ENCODE peak calls at places on chromosomes 16 and 17, in nine cellular contexts. One of them, this sample, is unnamed.

GRCh38 chr16:72736074-72736473 is 311.9 kb downstream of the ZFHX3 start:
- DNase-seq in thyroid gland: peak
- DNase-seq in tibial nerve: no peak
- DNase-seq in Peyer's patch: no peak
- DNase-seq in erythroblast: no peak
- DNase-seq in transverse colon: no peak
- DNase-seq in stomach: no peak
- DNase-seq in ovary: no peak
- DNase-seq in uterus: no peak
- DNase-seq in this sample: no peak

GRCh38 chr17:79670537-79671386 is 59.9 kb upstream of the RBFOX3 start:
- DNase-seq in erythroblast: no peak
- DNase-seq in ovary: no peak
- DNase-seq in Peyer's patch: no peak
- DNase-seq in tibial nerve: no peak
- DNase-seq in transverse colon: no peak
- DNase-seq in thyroid gland: no peak
- DNase-seq in uterus: peak
- DNase-seq in stomach: no peak
- DNase-seq in this sample: no peak

GRCh38 chr16:89364603-89365002 is 125.8 kb downstream of the ANKRD11 start:
- DNase-seq in erythroblast: no peak
- DNase-seq in ovary: peak
- DNase-seq in thyroid gland: no peak
- DNase-seq in Peyer's patch: no peak
- DNase-seq in uterus: no peak
- DNase-seq in stomach: peak
- DNase-seq in tibial nerve: no peak
- DNase-seq in transverse colon: no peak
- DNase-seq in this sample: no peak

GRCh38 chr17:10699861-10700260 is 2.5 kb downstream of the ADPRM start:
- DNase-seq in erythroblast: no peak
- DNase-seq in ovary: no peak
- DNase-seq in uterus: no peak
- DNase-seq in transverse colon: no peak
- DNase-seq in stomach: no peak
- DNase-seq in tibial nerve: no peak
- DNase-seq in Peyer's patch: no peak
- DNase-seq in thyroid gland: no peak
- DNase-seq in this sample: no peak

GRCh38 chr17:77110006-77110374 is 30.8 kb upstream of the SEC14L1 start:
- DNase-seq in erythroblast: no peak
- DNase-seq in stomach: no peak
- DNase-seq in ovary: no peak
- DNase-seq in transverse colon: no peak
- DNase-seq in uterus: no peak
- DNase-seq in tibial nerve: no peak
- DNase-seq in thyroid gland: peak
- DNase-seq in Peyer's patch: no peak
- DNase-seq in this sample: no peak

GRCh38 chr16:51236583-51236982 is 85.5 kb upstream of the SALL1 start:
- DNase-seq in tibial nerve: no peak
- DNase-seq in ovary: no peak
- DNase-seq in uterus: no peak
- DNase-seq in erythroblast: no peak
- DNase-seq in thyroid gland: no peak
- DNase-seq in transverse colon: no peak
- DNase-seq in stomach: no peak
- DNase-seq in Peyer's patch: no peak
- DNase-seq in this sample: no peak

GRCh38 chr16:82004651-82005490 is 6.4 kb downstream of the SDR42E1 start:
- DNase-seq in transverse colon: no peak
- DNase-seq in uterus: no peak
- DNase-seq in thyroid gland: no peak
- DNase-seq in tibial nerve: no peak
- DNase-seq in erythroblast: no peak
- DNase-seq in ovary: no peak
- DNase-seq in Peyer's patch: no peak
- DNase-seq in stomach: no peak
- DNase-seq in this sample: no peak

GRCh38 chr17:32746698-32747097 is 130.2 kb downstream of the MYO1D start:
- DNase-seq in ovary: no peak
- DNase-seq in erythroblast: no peak
- DNase-seq in Peyer's patch: no peak
- DNase-seq in thyroid gland: no peak
- DNase-seq in uterus: no peak
- DNase-seq in stomach: no peak
- DNase-seq in tibial nerve: no peak
- DNase-seq in transverse colon: no peak
- DNase-seq in this sample: no peak

GRCh38 chr17:29214215-29215146 is 32.2 kb upstream of the CRYBA1 start:
- DNase-seq in transverse colon: no peak
- DNase-seq in uterus: no peak
- DNase-seq in erythroblast: no peak
- DNase-seq in thyroid gland: no peak
- DNase-seq in Peyer's patch: no peak
- DNase-seq in stomach: no peak
- DNase-seq in tibial nerve: no peak
- DNase-seq in ovary: no peak
- DNase-seq in this sample: no peak

GRCh38 chr16:28924399-28924761 is 658 bp downstream of the RABEP2 start:
- DNase-seq in stomach: no peak
- DNase-seq in uterus: no peak
- DNase-seq in tibial nerve: no peak
- DNase-seq in erythroblast: no peak
- DNase-seq in ovary: no peak
- DNase-seq in transverse colon: peak
- DNase-seq in Peyer's patch: no peak
- DNase-seq in thyroid gland: no peak
- DNase-seq in this sample: no peak

GRCh38 chr17:82909322-82909904 is 69.6 kb upstream of the ZNF750 start:
- DNase-seq in tibial nerve: no peak
- DNase-seq in uterus: no peak
- DNase-seq in thyroid gland: no peak
- DNase-seq in transverse colon: peak
- DNase-seq in erythroblast: peak
- DNase-seq in Peyer's patch: no peak
- DNase-seq in stomach: peak
- DNase-seq in ovary: no peak
- DNase-seq in this sample: no peak

GRCh38 chr17:78490673-78491072 is 86.5 kb downstream of the DNAH17 start:
- DNase-seq in tibial nerve: no peak
- DNase-seq in ovary: no peak
- DNase-seq in stomach: no peak
- DNase-seq in Peyer's patch: no peak
- DNase-seq in erythroblast: no peak
- DNase-seq in thyroid gland: no peak
- DNase-seq in transverse colon: no peak
- DNase-seq in uterus: no peak
- DNase-seq in this sample: no peak

GRCh38 chr16:57649846-57650245 is 18.3 kb upstream of the ADGRG3 start:
- DNase-seq in uterus: no peak
- DNase-seq in erythroblast: no peak
- DNase-seq in thyroid gland: no peak
- DNase-seq in stomach: no peak
- DNase-seq in ovary: no peak
- DNase-seq in Peyer's patch: no peak
- DNase-seq in tibial nerve: no peak
- DNase-seq in transverse colon: no peak
- DNase-seq in this sample: no peak

DNA sequence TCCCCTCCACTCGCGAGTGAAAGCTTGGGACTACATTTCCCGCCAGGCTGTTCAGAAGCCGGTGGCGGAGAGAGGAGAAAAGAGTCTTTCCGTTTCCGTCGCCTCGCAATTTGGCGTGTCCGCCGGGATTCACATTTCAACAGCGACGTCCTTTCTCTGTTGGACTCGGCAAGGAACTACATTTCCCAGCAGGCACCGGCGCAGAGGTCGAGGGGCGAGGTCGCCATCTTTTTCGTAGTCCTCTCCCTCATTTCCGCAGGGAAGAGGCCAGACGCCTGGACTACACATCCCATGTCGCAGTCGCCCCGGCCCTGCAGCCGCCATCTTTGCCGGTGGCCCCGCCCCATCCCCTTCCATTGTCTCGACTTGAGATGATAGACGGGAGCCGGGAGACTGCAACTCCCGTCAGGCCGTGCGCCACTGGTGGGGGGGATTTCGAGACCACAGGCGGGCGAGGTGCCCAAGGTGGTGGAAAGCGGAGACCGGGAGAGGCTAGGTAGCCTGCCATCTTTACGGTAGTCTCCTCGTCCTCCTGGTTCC is 882 bp upstream of the FBXL19 start:
- DNase-seq in erythroblast: peak
- DNase-seq in thyroid gland: peak
- DNase-seq in ovary: peak
- DNase-seq in tibial nerve: peak
- DNase-seq in transverse colon: peak
- DNase-seq in stomach: peak
- DNase-seq in Peyer's patch: peak
- DNase-seq in uterus: peak
- DNase-seq in this sample: peak
- TF ChIP-seq POLR2A in erythroblast: no peak
- TF ChIP-seq POLR2A in thyroid gland: no peak
- TF ChIP-seq POLR2A in ovary: no peak
- TF ChIP-seq POLR2A in tibial nerve: no peak
- TF ChIP-seq POLR2A in transverse colon: no peak
- TF ChIP-seq POLR2A in stomach: no peak
- TF ChIP-seq POLR2A in Peyer's patch: peak
- TF ChIP-seq POLR2A in uterus: no peak
- TF ChIP-seq POLR2A in this sample: no peak

DNA sequence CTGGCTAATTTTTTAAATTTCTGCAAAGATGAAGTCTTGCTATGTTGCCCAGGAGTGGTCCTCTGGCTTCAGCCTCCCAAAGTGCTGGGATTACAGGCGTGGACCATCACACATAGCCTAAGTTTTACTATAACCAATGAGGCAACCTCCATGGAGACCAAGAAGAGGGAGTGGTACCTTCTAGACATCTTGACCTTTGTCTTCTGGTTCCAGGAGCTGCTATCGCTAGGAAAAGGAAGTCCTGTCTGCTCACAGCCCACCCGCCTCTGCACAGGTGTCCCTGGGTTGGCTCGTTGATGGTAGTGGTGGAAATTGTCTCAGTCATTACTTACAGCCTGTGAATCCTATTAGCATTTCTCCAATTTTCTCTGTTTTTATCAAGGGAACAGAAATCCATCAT is 169.7 kb downstream of the PRKCA start:
- DNase-seq in Peyer's patch: no peak
- DNase-seq in erythroblast: no peak
- DNase-seq in uterus: no peak
- DNase-seq in transverse colon: no peak
- DNase-seq in tibial nerve: no peak
- DNase-seq in ovary: no peak
- DNase-seq in stomach: no peak
- DNase-seq in thyroid gland: no peak
- DNase-seq in this sample: no peak
- TF ChIP-seq POLR2A in Peyer's patch: no peak
- TF ChIP-seq POLR2A in erythroblast: no peak
- TF ChIP-seq POLR2A in uterus: no peak
- TF ChIP-seq POLR2A in transverse colon: no peak
- TF ChIP-seq POLR2A in tibial nerve: no peak
- TF ChIP-seq POLR2A in ovary: no peak
- TF ChIP-seq POLR2A in stomach: no peak
- TF ChIP-seq POLR2A in thyroid gland: no peak
- TF ChIP-seq POLR2A in this sample: no peak

DNA sequence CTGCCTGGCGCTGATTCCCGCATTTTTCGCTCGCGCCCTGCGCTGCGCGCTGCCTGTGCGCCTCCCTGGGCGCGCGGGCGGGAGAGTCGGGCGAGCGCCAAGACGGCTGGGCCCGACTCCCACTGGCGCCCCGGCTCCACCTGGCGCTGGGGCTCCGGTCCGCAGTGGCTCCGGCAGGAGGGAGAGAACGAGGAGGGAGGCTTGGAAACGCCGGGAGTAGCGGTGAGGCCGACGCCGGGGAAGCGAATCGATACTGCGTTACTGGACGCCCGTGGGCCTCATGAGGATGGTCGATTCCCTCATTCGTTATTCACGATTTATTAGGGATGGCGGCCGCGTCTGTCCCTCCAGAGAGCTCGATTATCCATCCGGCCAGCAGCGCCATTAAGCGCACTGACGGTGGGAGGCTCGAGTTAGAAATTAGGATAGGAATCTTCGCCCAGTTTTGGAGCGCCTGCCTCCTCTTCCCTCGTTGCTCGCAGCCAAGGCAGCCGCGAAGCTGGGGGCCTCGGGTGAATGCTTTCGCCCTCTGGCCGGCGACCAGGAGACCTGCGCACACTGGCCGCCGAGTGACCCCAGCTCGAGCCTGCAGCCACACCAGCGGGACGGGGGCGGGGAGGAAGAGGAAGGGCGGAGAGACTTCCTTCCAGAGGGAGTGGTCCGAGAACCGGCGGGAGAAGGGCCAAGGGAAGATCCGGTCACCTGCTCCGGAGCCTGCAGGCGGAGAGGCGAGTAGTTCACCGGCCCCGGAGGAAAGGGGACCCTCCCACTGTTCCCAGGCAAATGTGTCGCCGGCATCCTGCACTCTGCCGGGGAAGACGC is 1.3 kb upstream of the PCGF2 start:
- DNase-seq in stomach: peak
- DNase-seq in transverse colon: peak
- DNase-seq in erythroblast: peak
- DNase-seq in Peyer's patch: peak
- DNase-seq in thyroid gland: peak
- DNase-seq in uterus: peak
- DNase-seq in ovary: peak
- DNase-seq in tibial nerve: peak
- DNase-seq in this sample: no peak
- TF ChIP-seq POLR2A in stomach: no peak
- TF ChIP-seq POLR2A in transverse colon: peak
- TF ChIP-seq POLR2A in erythroblast: no peak
- TF ChIP-seq POLR2A in Peyer's patch: peak
- TF ChIP-seq POLR2A in thyroid gland: peak
- TF ChIP-seq POLR2A in uterus: peak
- TF ChIP-seq POLR2A in ovary: peak
- TF ChIP-seq POLR2A in tibial nerve: no peak
- TF ChIP-seq POLR2A in this sample: no peak

DNA sequence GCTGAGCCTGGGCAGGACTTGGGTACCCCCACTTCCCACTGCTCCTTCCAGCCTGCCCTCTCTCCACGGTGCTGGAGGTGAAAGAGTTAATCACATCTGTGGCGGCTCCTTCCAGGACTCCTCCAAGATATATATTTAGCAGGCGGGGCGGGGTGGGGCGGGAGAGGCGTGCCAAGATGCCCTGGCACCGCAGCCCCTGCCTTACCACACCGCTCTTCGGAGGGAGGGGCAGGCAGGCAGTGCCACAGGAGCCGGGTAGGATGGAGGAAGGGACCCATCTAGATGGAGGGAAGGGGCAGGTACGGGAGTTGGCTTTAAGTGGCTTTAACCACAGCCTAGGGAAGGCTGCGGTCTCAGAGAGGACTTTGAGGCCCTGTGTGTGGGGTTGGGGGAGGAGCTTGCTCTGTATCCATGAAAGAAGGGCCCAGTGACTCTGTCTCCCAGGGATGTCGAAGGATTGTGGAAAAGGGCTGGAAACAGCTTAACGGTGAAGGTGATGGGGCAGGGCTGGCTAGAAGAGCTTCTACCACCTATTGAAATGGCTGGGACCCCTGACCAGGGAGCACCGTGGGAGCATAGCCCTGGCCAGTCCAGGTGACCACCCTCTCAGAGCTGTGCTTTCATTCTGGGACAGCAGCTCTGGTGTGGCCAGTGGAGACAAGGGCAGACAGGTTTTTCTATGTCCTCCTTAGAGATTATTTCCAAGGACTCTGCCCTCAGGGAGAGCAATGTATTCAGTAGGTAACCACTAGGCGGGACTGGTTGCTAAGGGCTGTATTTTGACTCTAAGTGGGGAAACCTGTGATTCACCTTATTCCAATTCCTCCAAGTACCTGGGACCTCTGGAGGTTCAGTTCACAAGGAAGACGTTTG is 13.0 kb downstream of the GPR142 start:
- DNase-seq in Peyer's patch: peak
- DNase-seq in stomach: peak
- DNase-seq in ovary: no peak
- DNase-seq in transverse colon: peak
- DNase-seq in erythroblast: no peak
- DNase-seq in tibial nerve: no peak
- DNase-seq in thyroid gland: peak
- DNase-seq in uterus: no peak
- DNase-seq in this sample: no peak
- TF ChIP-seq POLR2A in Peyer's patch: no peak
- TF ChIP-seq POLR2A in stomach: no peak
- TF ChIP-seq POLR2A in ovary: no peak
- TF ChIP-seq POLR2A in transverse colon: peak
- TF ChIP-seq POLR2A in erythroblast: no peak
- TF ChIP-seq POLR2A in tibial nerve: no peak
- TF ChIP-seq POLR2A in thyroid gland: no peak
- TF ChIP-seq POLR2A in uterus: no peak
- TF ChIP-seq POLR2A in this sample: no peak